ENCODE peak calls at places on chromosomes 16 and 17, in four cellular contexts. O, U, N and C are unnamed samples.

GRCh38 chr16:57576429-57576870 is 34.0 kb downstream of the ADGRG5 start:
- DNase-seq in O (peak; percentile 91), U (peak; percentile 78), N (peak; percentile 67), C (peak; percentile 75)

GRCh38 chr16:81548901-81549546 is 104.4 kb downstream of the CMIP start:
- DNase-seq in O (no peak), U (no peak), N (no peak), C (no peak)

GRCh38 chr17:4914009-4914408 is 11.1 kb upstream of the CHRNE start:
- DNase-seq in O (no peak), U (no peak), N (no peak), C (no peak)

GRCh38 chr16:50668368-50669008 is 12.6 kb downstream of the SNX20 start:
- DNase-seq in O (no peak), U (no peak), N (no peak), C (peak; percentile 61)

GRCh38 chr17:34118564-34118963 is 136.5 kb upstream of the CCL2 start:
- DNase-seq in O (peak; percentile 46), U (no peak), N (no peak), C (no peak)

GRCh38 chr17:77852666-77853207 is 105.8 kb upstream of the TNRC6C start:
- DNase-seq in O (no peak), U (no peak), N (no peak), C (no peak)

GRCh38 chr17:82214012-82214628 is 1.5 kb upstream of the CCDC57 start:
- DNase-seq in O (peak; percentile 28), U (no peak), N (no peak), C (no peak)

GRCh38 chr17:50944054-50944901 is 78.1 kb upstream of the TOB1 start:
- DNase-seq in O (peak; percentile 92), U (peak; percentile 72), N (peak; percentile 88), C (peak; percentile 81)

GRCh38 chr16:74868501-74868900 is 93.9 kb upstream of the FA2H start:
- DNase-seq in O (no peak), U (no peak), N (no peak), C (no peak)

GRCh38 chr16:35239561-35239960 is 1780.1 kb downstream of the TP53TG3F start:
- DNase-seq in O (no peak), U (no peak), N (no peak), C (no peak)
- H3K9me3 ChIP-seq in O (no peaks in the 10 kb centered on the region), U (no peaks in the 10 kb centered on the region), N (no peaks in the 10 kb centered on the region), C (no peaks in the 10 kb centered on the region)

DNA sequence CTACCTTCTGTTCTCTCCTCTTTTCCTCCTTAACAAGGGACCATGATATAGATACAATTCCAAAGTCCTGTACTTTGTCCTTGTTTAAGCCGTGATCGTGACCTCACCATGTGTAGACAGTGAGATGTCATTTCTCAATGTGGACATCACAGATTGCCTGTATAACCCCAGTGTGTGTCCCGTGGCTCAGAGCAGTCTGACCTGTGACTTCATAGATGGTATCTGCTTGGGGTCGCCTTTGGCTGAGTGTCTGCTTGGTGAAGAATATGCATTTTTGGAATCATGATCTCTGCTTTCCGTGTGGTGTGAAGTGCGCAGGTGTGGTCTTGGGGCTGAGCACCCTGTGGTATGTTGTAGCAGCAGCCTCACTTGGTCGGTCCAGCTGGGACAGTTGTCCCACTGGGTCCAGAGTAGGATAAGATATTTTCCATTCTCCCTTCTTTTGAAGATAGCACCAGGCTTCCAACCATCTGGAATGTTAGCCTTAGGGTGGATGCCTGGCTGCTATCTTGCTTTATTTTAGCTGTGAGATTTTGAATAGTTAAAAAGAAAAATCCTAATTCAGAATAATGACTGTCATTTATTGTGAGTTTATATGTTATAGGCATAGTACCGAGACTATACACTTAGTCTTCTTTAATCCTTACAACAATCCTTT is 13.4 kb downstream of the MSI2 start:
- DNase-seq in O (no peak), U (no peak), N (no peak), C (no peak)
- H3K4me3 ChIP-seq in O (no peak overlapping the region), U (no peak overlapping the region), N (no peak overlapping the region), C (no peak overlapping the region)

DNA sequence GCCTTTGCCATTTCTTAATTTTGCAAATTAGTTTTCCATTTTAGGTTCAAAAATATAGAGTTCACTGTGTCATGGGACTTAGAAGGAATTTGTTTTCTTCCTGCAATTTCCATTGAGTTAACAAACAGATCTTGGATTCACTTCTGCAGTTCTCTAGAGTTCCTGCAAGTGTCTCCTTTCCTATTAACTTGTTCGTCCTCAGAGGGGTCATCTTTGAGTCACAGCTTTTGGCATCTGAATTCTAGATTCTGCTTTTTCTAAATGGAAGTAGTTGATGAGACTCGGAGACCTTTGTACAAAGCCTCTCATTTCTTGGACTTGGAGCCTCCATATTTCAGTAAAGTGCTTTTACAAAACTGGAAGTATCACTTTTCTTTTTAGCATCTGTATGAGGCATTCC is 323.3 kb downstream of the BCAS3 start:
- DNase-seq in O (no peak), U (no peak), N (no peak), C (no peak)
- H3K4me1 ChIP-seq in O (no peaks in the 10 kb centered on the region), U (peaks cover 14% of the 10 kb centered on the region), N (no peaks in the 10 kb centered on the region), C (no peaks in the 10 kb centered on the region)

DNA sequence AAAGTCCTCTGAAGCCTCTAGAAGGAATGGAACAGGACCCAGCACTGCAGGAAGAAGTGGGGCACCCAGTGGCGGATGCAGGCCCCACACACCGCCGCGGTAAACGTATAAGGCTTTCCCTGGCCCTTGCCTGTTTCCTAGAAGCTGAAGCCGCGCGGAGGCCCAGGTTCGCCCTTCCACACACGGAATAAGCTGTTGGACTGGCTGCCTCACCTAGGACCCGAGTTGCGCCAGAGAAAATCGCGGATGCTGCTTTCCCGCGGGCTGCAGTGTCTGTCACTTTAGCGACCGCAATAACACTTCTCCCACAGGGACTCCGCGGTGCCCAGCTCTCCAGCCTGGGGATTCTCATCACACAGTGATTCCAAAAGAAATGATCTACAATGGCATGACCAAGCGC is 1736.9 kb downstream of the TP53TG3F start:
- DNase-seq in O (no peak), U (no peak), N (no peak), C (no peak)
- H3K9me3 ChIP-seq in O (no peaks in the 10 kb centered on the region), U (no peaks in the 10 kb centered on the region), N (no peaks in the 10 kb centered on the region), C (peaks cover 20% of the 10 kb centered on the region)

DNA sequence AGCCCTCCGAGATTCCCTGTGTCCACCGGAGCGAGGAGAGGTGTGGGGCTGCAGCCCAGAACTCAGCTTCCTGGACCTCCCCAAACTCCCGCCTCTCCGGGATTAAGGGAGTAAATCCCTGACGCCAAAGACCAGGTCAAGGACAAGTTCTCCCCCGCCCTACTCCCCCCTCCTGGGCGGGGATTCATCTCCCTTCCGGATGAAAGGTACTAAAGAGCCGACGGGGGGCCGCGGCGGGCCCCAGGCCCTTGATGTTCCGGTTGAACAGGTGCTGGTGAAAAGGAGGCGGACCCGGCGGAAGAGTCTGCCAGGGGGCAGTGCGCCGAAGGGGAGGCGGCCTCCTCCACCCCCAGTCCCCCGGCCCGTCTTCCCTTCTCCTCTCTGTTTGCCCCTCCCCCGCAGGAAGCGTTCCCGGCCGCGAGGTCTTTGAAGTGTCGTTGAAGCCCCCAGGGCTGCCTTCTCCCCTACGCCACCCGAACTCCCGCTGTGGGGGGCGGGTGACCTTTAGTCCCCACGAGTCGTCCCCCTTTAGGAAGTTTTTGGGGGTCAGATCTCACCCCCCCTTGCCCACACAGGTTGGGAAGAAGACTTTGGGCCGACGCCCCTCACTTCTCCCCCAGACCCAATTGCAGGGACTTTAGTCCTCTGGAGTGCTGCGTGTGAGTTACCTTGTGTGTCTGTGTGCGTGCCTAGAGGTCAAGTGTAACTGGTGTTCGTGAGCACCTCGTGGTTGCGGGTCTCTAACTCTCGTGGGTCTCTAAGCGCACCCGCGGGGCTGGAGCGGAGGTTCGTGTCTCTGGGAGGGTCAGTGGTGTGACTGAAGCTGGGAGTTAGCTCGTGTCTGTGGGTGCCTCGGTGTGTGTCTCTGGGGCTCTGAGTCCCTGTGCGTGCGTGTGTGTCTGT is 1.1 kb upstream of the MLLT6 start:
- DNase-seq in O (peak; percentile 92), U (peak; percentile 57), N (peak; percentile 91), C (peak; percentile 90)
- H3K4me3 ChIP-seq in O (peak overlapping the region; percentile 97), U (peak overlapping the region; percentile 92), N (peak overlapping the region; percentile 86), C (peak overlapping the region; percentile 70)

GRCh38 chr17:54883939-54884338 is 16.7 kb upstream of the TOM1L1 start:
- DNase-seq in O (no peak), U (no peak), N (no peak), C (no peak)
- H3K4me1 ChIP-seq in O (no peaks in the 10 kb centered on the region), U (no peaks in the 10 kb centered on the region), N (no peaks in the 10 kb centered on the region), C (no peaks in the 10 kb centered on the region)

GRCh38 chr16:35561346-35561745 is 2101.9 kb downstream of the TP53TG3F start:
- DNase-seq in O (no peak), U (no peak), N (no peak), C (no peak)

GRCh38 chr16:35562919-35563318 is 2103.5 kb downstream of the TP53TG3F start:
- DNase-seq in O (no peak), U (no peak), N (no peak), C (no peak)

GRCh38 chr16:35564148-35564547 is 2104.7 kb downstream of the TP53TG3F start:
- DNase-seq in O (no peak), U (no peak), N (no peak), C (no peak)

GRCh38 chr16:35560637-35560984 is 2101.2 kb downstream of the TP53TG3F start:
- DNase-seq in O (no peak), U (no peak), N (no peak), C (no peak)

GRCh38 chr16:35562471-35562870 is 2103.1 kb downstream of the TP53TG3F start:
- DNase-seq in O (no peak), U (no peak), N (no peak), C (no peak)
- H3K9me3 ChIP-seq in O (no peaks in the 10 kb centered on the region), U (no peaks in the 10 kb centered on the region), N (no peaks in the 10 kb centered on the region), C (no peaks in the 10 kb centered on the region)